ENCODE peak calls at places on chromosomes 1 and 21, in eight cellular contexts. One of them, this sample, is unnamed.
A peak's percentile ranks its signal among the peaks of the same experiment; 100 is the strongest.

GRCh38 chr1:98661544-98662353 is at the start of gene SNX7:
- DNase-seq in PC-9: peak; percentile 88
- DNase-seq in cardiac muscle cell: peak; percentile 88
- DNase-seq in psoas muscle: peak; percentile 85
- DNase-seq in kidney epithelial cell: no peak
- DNase-seq in uterus: peak; percentile 76
- DNase-seq in dorsolateral prefrontal cortex: peak; percentile 41
- DNase-seq in right lobe of liver: peak; percentile 91
- DNase-seq in this sample: peak; percentile 84

GRCh38 chr1:231396643-231397042 is 25.4 kb downstream of the EGLN1 start:
- DNase-seq in PC-9: no peak
- DNase-seq in cardiac muscle cell: no peak
- DNase-seq in psoas muscle: no peak
- DNase-seq in kidney epithelial cell: no peak
- DNase-seq in uterus: no peak
- DNase-seq in dorsolateral prefrontal cortex: no peak
- DNase-seq in right lobe of liver: no peak
- DNase-seq in this sample: no peak

GRCh38 chr1:11518016-11518670 is 39.2 kb downstream of the DISP3 start:
- DNase-seq in PC-9: no peak
- DNase-seq in cardiac muscle cell: no peak
- DNase-seq in psoas muscle: no peak
- DNase-seq in kidney epithelial cell: no peak
- DNase-seq in uterus: no peak
- DNase-seq in dorsolateral prefrontal cortex: no peak
- DNase-seq in right lobe of liver: no peak
- DNase-seq in this sample: no peak

GRCh38 chr1:64834734-64835133 is 89.9 kb downstream of the RAVER2 start:
- DNase-seq in PC-9: no peak
- DNase-seq in cardiac muscle cell: peak; percentile 39
- DNase-seq in psoas muscle: no peak
- DNase-seq in kidney epithelial cell: peak; percentile 45
- DNase-seq in uterus: no peak
- DNase-seq in dorsolateral prefrontal cortex: no peak
- DNase-seq in right lobe of liver: no peak
- DNase-seq in this sample: no peak

GRCh38 chr1:4728319-4729107 is 74.1 kb downstream of the AJAP1 start:
- DNase-seq in PC-9: no peak
- DNase-seq in cardiac muscle cell: no peak
- DNase-seq in psoas muscle: no peak
- DNase-seq in kidney epithelial cell: no peak
- DNase-seq in uterus: no peak
- DNase-seq in dorsolateral prefrontal cortex: no peak
- DNase-seq in right lobe of liver: no peak
- DNase-seq in this sample: no peak

GRCh38 chr1:43606624-43607023 is 43.3 kb upstream of the KDM4A start:
- DNase-seq in PC-9: no peak
- DNase-seq in cardiac muscle cell: no peak
- DNase-seq in psoas muscle: no peak
- DNase-seq in kidney epithelial cell: no peak
- DNase-seq in uterus: no peak
- DNase-seq in dorsolateral prefrontal cortex: no peak
- DNase-seq in right lobe of liver: no peak
- DNase-seq in this sample: no peak

GRCh38 chr1:43554444-43554992 is 23.8 kb downstream of the PTPRF start:
- DNase-seq in PC-9: no peak
- DNase-seq in cardiac muscle cell: peak; percentile 59
- DNase-seq in psoas muscle: no peak
- DNase-seq in kidney epithelial cell: no peak
- DNase-seq in uterus: no peak
- DNase-seq in dorsolateral prefrontal cortex: no peak
- DNase-seq in right lobe of liver: no peak
- DNase-seq in this sample: no peak

GRCh38 chr1:36910281-36910725 is 124.0 kb downstream of the GRIK3 start:
- DNase-seq in PC-9: no peak
- DNase-seq in cardiac muscle cell: no peak
- DNase-seq in psoas muscle: no peak
- DNase-seq in kidney epithelial cell: no peak
- DNase-seq in uterus: no peak
- DNase-seq in dorsolateral prefrontal cortex: no peak
- DNase-seq in right lobe of liver: no peak
- DNase-seq in this sample: peak; percentile 17

GRCh38 chr1:10663668-10664035 is 132.8 kb downstream of the CASZ1 start:
- DNase-seq in PC-9: no peak
- DNase-seq in cardiac muscle cell: peak; percentile 36
- DNase-seq in psoas muscle: peak; percentile 51
- DNase-seq in kidney epithelial cell: no peak
- DNase-seq in uterus: peak; percentile 66
- DNase-seq in dorsolateral prefrontal cortex: peak; percentile 50
- DNase-seq in right lobe of liver: peak; percentile 70
- DNase-seq in this sample: no peak

GRCh38 chr1:44168520-44169098 is 27.2 kb upstream of the KLF18 start:
- DNase-seq in PC-9: no peak
- DNase-seq in cardiac muscle cell: no peak
- DNase-seq in psoas muscle: no peak
- DNase-seq in kidney epithelial cell: no peak
- DNase-seq in uterus: no peak
- DNase-seq in dorsolateral prefrontal cortex: no peak
- DNase-seq in right lobe of liver: no peak
- DNase-seq in this sample: no peak

GRCh38 chr1:10451286-10451685 is 1.5 kb downstream of the CORT start:
- DNase-seq in PC-9: no peak
- DNase-seq in cardiac muscle cell: peak; percentile 40
- DNase-seq in psoas muscle: no peak
- DNase-seq in kidney epithelial cell: no peak
- DNase-seq in uterus: no peak
- DNase-seq in dorsolateral prefrontal cortex: no peak
- DNase-seq in right lobe of liver: no peak
- DNase-seq in this sample: no peak

GRCh38 chr1:200317236-200317635 is 92.6 kb downstream of the ZNF281 start:
- DNase-seq in PC-9: no peak
- DNase-seq in cardiac muscle cell: no peak
- DNase-seq in psoas muscle: no peak
- DNase-seq in kidney epithelial cell: no peak
- DNase-seq in uterus: no peak
- DNase-seq in dorsolateral prefrontal cortex: no peak
- DNase-seq in right lobe of liver: no peak
- DNase-seq in this sample: no peak

GRCh38 chr21:38797470-38797869 is 8.3 kb upstream of the ETS2 start:
- DNase-seq in PC-9: peak; percentile 76
- DNase-seq in cardiac muscle cell: no peak
- DNase-seq in psoas muscle: no peak
- DNase-seq in kidney epithelial cell: no peak
- DNase-seq in uterus: no peak
- DNase-seq in dorsolateral prefrontal cortex: no peak
- DNase-seq in right lobe of liver: peak; percentile 80
- DNase-seq in this sample: no peak

GRCh38 chr1:202998836-202999750 is 8.1 kb upstream of the TMEM183A start:
- DNase-seq in PC-9: peak; percentile 54
- DNase-seq in cardiac muscle cell: peak; percentile 68
- DNase-seq in psoas muscle: no peak
- DNase-seq in kidney epithelial cell: no peak
- DNase-seq in uterus: peak; percentile 46
- DNase-seq in dorsolateral prefrontal cortex: peak; percentile 34
- DNase-seq in right lobe of liver: no peak
- DNase-seq in this sample: peak; percentile 58

GRCh38 chr21:18164933-18165332 is 79.7 kb upstream of the CHODL start:
- DNase-seq in PC-9: no peak
- DNase-seq in cardiac muscle cell: no peak
- DNase-seq in psoas muscle: no peak
- DNase-seq in kidney epithelial cell: no peak
- DNase-seq in uterus: no peak
- DNase-seq in dorsolateral prefrontal cortex: no peak
- DNase-seq in right lobe of liver: no peak
- DNase-seq in this sample: no peak

GRCh38 chr1:202076050-202076511 is 46.6 kb upstream of the GPR37L1 start:
- DNase-seq in PC-9: no peak
- DNase-seq in cardiac muscle cell: peak; percentile 6
- DNase-seq in psoas muscle: no peak
- DNase-seq in kidney epithelial cell: no peak
- DNase-seq in uterus: no peak
- DNase-seq in dorsolateral prefrontal cortex: no peak
- DNase-seq in right lobe of liver: no peak
- DNase-seq in this sample: no peak

GRCh38 chr21:39010629-39011404 is 172.4 kb downstream of the PSMG1 start:
- DNase-seq in PC-9: no peak
- DNase-seq in cardiac muscle cell: no peak
- DNase-seq in psoas muscle: no peak
- DNase-seq in kidney epithelial cell: no peak
- DNase-seq in uterus: no peak
- DNase-seq in dorsolateral prefrontal cortex: no peak
- DNase-seq in right lobe of liver: no peak
- DNase-seq in this sample: no peak

GRCh38 chr1:86389315-86389714 is 6.8 kb downstream of the ODF2L start:
- DNase-seq in PC-9: no peak
- DNase-seq in cardiac muscle cell: no peak
- DNase-seq in psoas muscle: no peak
- DNase-seq in kidney epithelial cell: no peak
- DNase-seq in uterus: no peak
- DNase-seq in dorsolateral prefrontal cortex: no peak
- DNase-seq in right lobe of liver: no peak
- DNase-seq in this sample: no peak

GRCh38 chr1:158145173-158145719 is 35.4 kb upstream of the CD1D start:
- DNase-seq in PC-9: peak; percentile 14
- DNase-seq in cardiac muscle cell: peak; percentile 93
- DNase-seq in psoas muscle: peak; percentile 44
- DNase-seq in kidney epithelial cell: no peak
- DNase-seq in uterus: peak; percentile 41
- DNase-seq in dorsolateral prefrontal cortex: peak; percentile 61
- DNase-seq in right lobe of liver: peak; percentile 28
- DNase-seq in this sample: no peak

GRCh38 chr1:53982034-53982761 is 35.8 kb downstream of the LDLRAD1 start:
- DNase-seq in PC-9: no peak
- DNase-seq in cardiac muscle cell: peak; percentile 66
- DNase-seq in psoas muscle: peak; percentile 30
- DNase-seq in kidney epithelial cell: no peak
- DNase-seq in uterus: peak; percentile 42
- DNase-seq in dorsolateral prefrontal cortex: no peak
- DNase-seq in right lobe of liver: peak; percentile 67
- DNase-seq in this sample: no peak

GRCh38 chr1:31614538-31615005 is 2.9 kb upstream of the HCRTR1 start:
- DNase-seq in PC-9: no peak
- DNase-seq in cardiac muscle cell: no peak
- DNase-seq in psoas muscle: no peak
- DNase-seq in kidney epithelial cell: no peak
- DNase-seq in uterus: no peak
- DNase-seq in dorsolateral prefrontal cortex: no peak
- DNase-seq in right lobe of liver: no peak
- DNase-seq in this sample: no peak

GRCh38 chr1:199758626-199759255 is 268.8 kb upstream of the NR5A2 start:
- DNase-seq in PC-9: no peak
- DNase-seq in cardiac muscle cell: peak; percentile 14
- DNase-seq in psoas muscle: no peak
- DNase-seq in kidney epithelial cell: no peak
- DNase-seq in uterus: no peak
- DNase-seq in dorsolateral prefrontal cortex: no peak
- DNase-seq in right lobe of liver: no peak
- DNase-seq in this sample: no peak

GRCh38 chr21:46185717-46186116 is 1.5 kb upstream of the SPATC1L start:
- DNase-seq in PC-9: no peak
- DNase-seq in cardiac muscle cell: no peak
- DNase-seq in psoas muscle: no peak
- DNase-seq in kidney epithelial cell: no peak
- DNase-seq in uterus: no peak
- DNase-seq in dorsolateral prefrontal cortex: no peak
- DNase-seq in right lobe of liver: no peak
- DNase-seq in this sample: no peak

GRCh38 chr1:46539968-46540367 is 11.5 kb downstream of the KNCN start:
- DNase-seq in PC-9: no peak
- DNase-seq in cardiac muscle cell: peak; percentile 80
- DNase-seq in psoas muscle: no peak
- DNase-seq in kidney epithelial cell: no peak
- DNase-seq in uterus: no peak
- DNase-seq in dorsolateral prefrontal cortex: no peak
- DNase-seq in right lobe of liver: no peak
- DNase-seq in this sample: no peak
- H3K27me3 ChIP-seq in PC-9: peaks cover 2% of the 10 kb centered on the region
- H3K27me3 ChIP-seq in cardiac muscle cell: peaks cover 58% of the 10 kb centered on the region
- H3K27me3 ChIP-seq in psoas muscle: peaks cover 14% of the 10 kb centered on the region
- H3K27me3 ChIP-seq in kidney epithelial cell: peaks cover 43% of the 10 kb centered on the region
- H3K27me3 ChIP-seq in uterus: peaks cover 14% of the 10 kb centered on the region
- H3K27me3 ChIP-seq in dorsolateral prefrontal cortex: no peaks in the 10 kb centered on the region
- H3K27me3 ChIP-seq in right lobe of liver: no peaks in the 10 kb centered on the region
- H3K27me3 ChIP-seq in this sample: no peaks in the 10 kb centered on the region

DNA sequence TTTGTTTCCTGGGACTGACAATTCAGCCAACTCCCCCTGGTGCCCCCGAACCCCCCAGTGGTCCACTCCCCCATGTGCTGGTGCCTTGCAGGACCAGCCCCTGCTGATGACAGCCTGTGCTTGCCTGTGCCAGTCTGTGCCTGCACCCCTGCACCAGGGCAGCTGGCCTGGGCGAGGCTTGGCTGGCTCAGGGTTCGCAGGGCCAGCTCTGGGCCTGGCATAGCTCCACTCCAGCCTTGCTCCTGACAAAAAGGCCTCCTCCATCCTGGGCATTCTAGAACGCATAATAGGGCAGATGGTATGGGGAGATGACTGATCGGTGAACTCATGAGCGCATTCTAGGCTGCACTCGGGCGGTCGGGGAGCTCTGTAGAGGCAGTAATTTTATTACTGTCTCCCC is 5.4 kb downstream of the CNTN2 start:
- DNase-seq in PC-9: no peak
- DNase-seq in cardiac muscle cell: no peak
- DNase-seq in psoas muscle: no peak
- DNase-seq in kidney epithelial cell: no peak
- DNase-seq in uterus: no peak
- DNase-seq in dorsolateral prefrontal cortex: peak; percentile 94
- DNase-seq in right lobe of liver: no peak
- DNase-seq in this sample: no peak
- H3K27me3 ChIP-seq in PC-9: peaks cover 99% of the 10 kb centered on the region
- H3K27me3 ChIP-seq in cardiac muscle cell: peaks cover 59% of the 10 kb centered on the region
- H3K27me3 ChIP-seq in psoas muscle: peaks cover 52% of the 10 kb centered on the region
- H3K27me3 ChIP-seq in kidney epithelial cell: peaks cover 55% of the 10 kb centered on the region
- H3K27me3 ChIP-seq in uterus: no peaks in the 10 kb centered on the region
- H3K27me3 ChIP-seq in dorsolateral prefrontal cortex: no peaks in the 10 kb centered on the region
- H3K27me3 ChIP-seq in right lobe of liver: no peaks in the 10 kb centered on the region
- H3K27me3 ChIP-seq in this sample: peaks cover 12% of the 10 kb centered on the region

GRCh38 chr1:81437649-81438048 is 363.1 kb upstream of the ADGRL2 start:
- DNase-seq in PC-9: no peak
- DNase-seq in cardiac muscle cell: no peak
- DNase-seq in psoas muscle: no peak
- DNase-seq in kidney epithelial cell: no peak
- DNase-seq in uterus: no peak
- DNase-seq in dorsolateral prefrontal cortex: no peak
- DNase-seq in right lobe of liver: no peak
- DNase-seq in this sample: no peak
- H3K27me3 ChIP-seq in PC-9: no peaks in the 10 kb centered on the region
- H3K27me3 ChIP-seq in cardiac muscle cell: no peaks in the 10 kb centered on the region
- H3K27me3 ChIP-seq in psoas muscle: no peaks in the 10 kb centered on the region
- H3K27me3 ChIP-seq in kidney epithelial cell: no peaks in the 10 kb centered on the region
- H3K27me3 ChIP-seq in uterus: no peaks in the 10 kb centered on the region
- H3K27me3 ChIP-seq in dorsolateral prefrontal cortex: no peaks in the 10 kb centered on the region
- H3K27me3 ChIP-seq in right lobe of liver: no peaks in the 10 kb centered on the region
- H3K27me3 ChIP-seq in this sample: no peaks in the 10 kb centered on the region

DNA sequence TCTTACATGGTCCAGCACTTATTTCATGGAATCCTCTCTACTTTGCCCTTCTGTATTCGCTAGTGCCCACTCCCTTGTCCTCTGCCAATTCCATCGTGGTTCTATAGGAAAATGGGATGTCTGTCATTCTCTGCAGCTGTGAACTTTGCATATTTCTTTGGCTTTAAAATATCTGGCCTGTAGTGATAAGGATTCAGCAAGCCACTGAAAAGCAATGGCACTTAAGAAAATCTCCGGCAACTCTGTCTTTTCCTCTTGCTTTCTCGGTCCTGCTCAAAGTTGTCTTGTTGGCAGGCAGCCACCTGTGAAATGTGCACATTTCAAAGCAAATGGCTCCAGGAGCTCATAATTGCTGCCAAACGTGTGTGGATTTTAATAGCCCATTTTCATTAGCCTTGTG is 91.8 kb downstream of the CHD1L start:
- DNase-seq in PC-9: no peak
- DNase-seq in cardiac muscle cell: peak; percentile 3
- DNase-seq in psoas muscle: no peak
- DNase-seq in kidney epithelial cell: no peak
- DNase-seq in uterus: no peak
- DNase-seq in dorsolateral prefrontal cortex: no peak
- DNase-seq in right lobe of liver: no peak
- DNase-seq in this sample: no peak
- H3K27me3 ChIP-seq in PC-9: peaks cover 62% of the 10 kb centered on the region
- H3K27me3 ChIP-seq in cardiac muscle cell: no peaks in the 10 kb centered on the region
- H3K27me3 ChIP-seq in psoas muscle: no peaks in the 10 kb centered on the region
- H3K27me3 ChIP-seq in kidney epithelial cell: peaks cover 2% of the 10 kb centered on the region
- H3K27me3 ChIP-seq in uterus: no peaks in the 10 kb centered on the region
- H3K27me3 ChIP-seq in dorsolateral prefrontal cortex: no peaks in the 10 kb centered on the region
- H3K27me3 ChIP-seq in right lobe of liver: no peaks in the 10 kb centered on the region
- H3K27me3 ChIP-seq in this sample: no peaks in the 10 kb centered on the region

This sample was measured in lung.